ENCODE peak calls at places on chromosomes 12 and 14, in eight cellular contexts. One of them, this sample, is unnamed.

GRCh38 chr14:24888532-24888931 is 161.4 kb downstream of the STXBP6 start:
- DNase-seq in NCI-H1436 treated with DMSO at 0.1 percent for 48 hours: no peak
- DNase-seq in activated T-cell treated with anti-CD3 and anti-CD28 coated beads for 4 hours: no peak
- DNase-seq in NCI-H774: no peak
- DNase-seq in activated CD4-positive, alpha-beta T cell treated with anti-CD3 and anti-CD28 coated beads, Interleukin-2, amount 50 U/mL, for 1 hour: no peak
- DNase-seq in brain microvascular endothelial cell: no peak
- DNase-seq in NCI-H146: no peak
- DNase-seq in CD8-positive, alpha-beta T cell: no peak
- DNase-seq in this sample: no peak

GRCh38 chr14:33611405-33612183 is 339.3 kb downstream of the EGLN3 start:
- DNase-seq in NCI-H774: no peak
- DNase-seq in activated CD4-positive, alpha-beta T cell treated with anti-CD3 and anti-CD28 coated beads, Interleukin-2, amount 50 U/mL, for 1 hour: no peak
- DNase-seq in NCI-H1436 treated with DMSO at 0.1 percent for 48 hours: no peak
- DNase-seq in activated T-cell treated with anti-CD3 and anti-CD28 coated beads for 4 hours: no peak
- DNase-seq in CD8-positive, alpha-beta T cell: no peak
- DNase-seq in brain microvascular endothelial cell: peak; percentile 28
- DNase-seq in NCI-H146: no peak
- DNase-seq in this sample: no peak

GRCh38 chr14:73168691-73169090 is 32.4 kb downstream of the PSEN1 start:
- DNase-seq in activated T-cell treated with anti-CD3 and anti-CD28 coated beads for 4 hours: no peak
- DNase-seq in CD8-positive, alpha-beta T cell: no peak
- DNase-seq in NCI-H774: no peak
- DNase-seq in activated CD4-positive, alpha-beta T cell treated with anti-CD3 and anti-CD28 coated beads, Interleukin-2, amount 50 U/mL, for 1 hour: no peak
- DNase-seq in brain microvascular endothelial cell: no peak
- DNase-seq in NCI-H1436 treated with DMSO at 0.1 percent for 48 hours: no peak
- DNase-seq in NCI-H146: no peak
- DNase-seq in this sample: no peak

GRCh38 chr14:61549425-61549824 is 145.9 kb upstream of the HIF1A start:
- DNase-seq in NCI-H774: no peak
- DNase-seq in NCI-H146: no peak
- DNase-seq in activated T-cell treated with anti-CD3 and anti-CD28 coated beads for 4 hours: no peak
- DNase-seq in brain microvascular endothelial cell: no peak
- DNase-seq in NCI-H1436 treated with DMSO at 0.1 percent for 48 hours: no peak
- DNase-seq in activated CD4-positive, alpha-beta T cell treated with anti-CD3 and anti-CD28 coated beads, Interleukin-2, amount 50 U/mL, for 1 hour: no peak
- DNase-seq in CD8-positive, alpha-beta T cell: no peak
- DNase-seq in this sample: no peak

GRCh38 chr14:104181761-104182530 is 43.6 kb downstream of the KIF26A start:
- DNase-seq in CD8-positive, alpha-beta T cell: no peak
- DNase-seq in activated T-cell treated with anti-CD3 and anti-CD28 coated beads for 4 hours: no peak
- DNase-seq in NCI-H1436 treated with DMSO at 0.1 percent for 48 hours: no peak
- DNase-seq in NCI-H146: no peak
- DNase-seq in activated CD4-positive, alpha-beta T cell treated with anti-CD3 and anti-CD28 coated beads, Interleukin-2, amount 50 U/mL, for 1 hour: no peak
- DNase-seq in NCI-H774: no peak
- DNase-seq in brain microvascular endothelial cell: no peak
- DNase-seq in this sample: no peak

GRCh38 chr12:91630118-91630517 is 447.5 kb upstream of the DCN start:
- DNase-seq in brain microvascular endothelial cell: no peak
- DNase-seq in NCI-H774: no peak
- DNase-seq in NCI-H1436 treated with DMSO at 0.1 percent for 48 hours: no peak
- DNase-seq in activated T-cell treated with anti-CD3 and anti-CD28 coated beads for 4 hours: no peak
- DNase-seq in activated CD4-positive, alpha-beta T cell treated with anti-CD3 and anti-CD28 coated beads, Interleukin-2, amount 50 U/mL, for 1 hour: no peak
- DNase-seq in NCI-H146: peak; percentile 12
- DNase-seq in CD8-positive, alpha-beta T cell: no peak
- DNase-seq in this sample: no peak

GRCh38 chr12:106416273-106416672 is 58.7 kb downstream of the POLR3B start:
- DNase-seq in NCI-H1436 treated with DMSO at 0.1 percent for 48 hours: no peak
- DNase-seq in brain microvascular endothelial cell: no peak
- DNase-seq in activated CD4-positive, alpha-beta T cell treated with anti-CD3 and anti-CD28 coated beads, Interleukin-2, amount 50 U/mL, for 1 hour: no peak
- DNase-seq in CD8-positive, alpha-beta T cell: no peak
- DNase-seq in NCI-H146: no peak
- DNase-seq in activated T-cell treated with anti-CD3 and anti-CD28 coated beads for 4 hours: no peak
- DNase-seq in NCI-H774: no peak
- DNase-seq in this sample: no peak

GRCh38 chr14:105065280-105066228 is at the start of gene GPR132:
- DNase-seq in activated T-cell treated with anti-CD3 and anti-CD28 coated beads for 4 hours: peak; percentile 74
- DNase-seq in activated CD4-positive, alpha-beta T cell treated with anti-CD3 and anti-CD28 coated beads, Interleukin-2, amount 50 U/mL, for 1 hour: peak; percentile 88
- DNase-seq in brain microvascular endothelial cell: no peak
- DNase-seq in NCI-H146: no peak
- DNase-seq in NCI-H774: no peak
- DNase-seq in CD8-positive, alpha-beta T cell: peak; percentile 85
- DNase-seq in NCI-H1436 treated with DMSO at 0.1 percent for 48 hours: no peak
- DNase-seq in this sample: no peak

GRCh38 chr12:114668151-114668891 is 15.7 kb downstream of the TBX3 start:
- DNase-seq in NCI-H774: peak; percentile 86
- DNase-seq in NCI-H146: peak; percentile 22
- DNase-seq in NCI-H1436 treated with DMSO at 0.1 percent for 48 hours: no peak
- DNase-seq in activated CD4-positive, alpha-beta T cell treated with anti-CD3 and anti-CD28 coated beads, Interleukin-2, amount 50 U/mL, for 1 hour: no peak
- DNase-seq in activated T-cell treated with anti-CD3 and anti-CD28 coated beads for 4 hours: no peak
- DNase-seq in CD8-positive, alpha-beta T cell: no peak
- DNase-seq in brain microvascular endothelial cell: peak; percentile 65
- DNase-seq in this sample: peak; percentile 4

GRCh38 chr14:69037790-69038448 is 58.8 kb upstream of the ACTN1 start:
- DNase-seq in activated T-cell treated with anti-CD3 and anti-CD28 coated beads for 4 hours: no peak
- DNase-seq in NCI-H774: no peak
- DNase-seq in NCI-H1436 treated with DMSO at 0.1 percent for 48 hours: no peak
- DNase-seq in activated CD4-positive, alpha-beta T cell treated with anti-CD3 and anti-CD28 coated beads, Interleukin-2, amount 50 U/mL, for 1 hour: no peak
- DNase-seq in brain microvascular endothelial cell: no peak
- DNase-seq in CD8-positive, alpha-beta T cell: no peak
- DNase-seq in NCI-H146: no peak
- DNase-seq in this sample: no peak

GRCh38 chr12:110108309-110109036 is 15.7 kb upstream of the IFT81 start:
- DNase-seq in activated CD4-positive, alpha-beta T cell treated with anti-CD3 and anti-CD28 coated beads, Interleukin-2, amount 50 U/mL, for 1 hour: no peak
- DNase-seq in activated T-cell treated with anti-CD3 and anti-CD28 coated beads for 4 hours: no peak
- DNase-seq in CD8-positive, alpha-beta T cell: no peak
- DNase-seq in NCI-H1436 treated with DMSO at 0.1 percent for 48 hours: no peak
- DNase-seq in brain microvascular endothelial cell: no peak
- DNase-seq in NCI-H774: no peak
- DNase-seq in NCI-H146: no peak
- DNase-seq in this sample: no peak

GRCh38 chr12:56723889-56724659 is 1.0 kb downstream of the NACA start:
- DNase-seq in NCI-H774: peak; percentile 4
- DNase-seq in CD8-positive, alpha-beta T cell: peak; percentile 8
- DNase-seq in NCI-H146: no peak
- DNase-seq in brain microvascular endothelial cell: peak; percentile 70
- DNase-seq in activated T-cell treated with anti-CD3 and anti-CD28 coated beads for 4 hours: no peak
- DNase-seq in NCI-H1436 treated with DMSO at 0.1 percent for 48 hours: no peak
- DNase-seq in activated CD4-positive, alpha-beta T cell treated with anti-CD3 and anti-CD28 coated beads, Interleukin-2, amount 50 U/mL, for 1 hour: no peak
- DNase-seq in this sample: no peak

GRCh38 chr12:122895757-122896636 is at the start of gene VPS37B:
- DNase-seq in brain microvascular endothelial cell: peak; percentile 61
- DNase-seq in CD8-positive, alpha-beta T cell: peak; percentile 79
- DNase-seq in NCI-H1436 treated with DMSO at 0.1 percent for 48 hours: no peak
- DNase-seq in NCI-H774: peak; percentile 85
- DNase-seq in NCI-H146: peak; percentile 86
- DNase-seq in activated CD4-positive, alpha-beta T cell treated with anti-CD3 and anti-CD28 coated beads, Interleukin-2, amount 50 U/mL, for 1 hour: peak; percentile 89
- DNase-seq in activated T-cell treated with anti-CD3 and anti-CD28 coated beads for 4 hours: peak; percentile 87
- DNase-seq in this sample: no peak

GRCh38 chr12:121905746-121906145 is 12.6 kb upstream of the CFAP251 start:
- DNase-seq in brain microvascular endothelial cell: no peak
- DNase-seq in NCI-H146: no peak
- DNase-seq in CD8-positive, alpha-beta T cell: no peak
- DNase-seq in activated T-cell treated with anti-CD3 and anti-CD28 coated beads for 4 hours: no peak
- DNase-seq in activated CD4-positive, alpha-beta T cell treated with anti-CD3 and anti-CD28 coated beads, Interleukin-2, amount 50 U/mL, for 1 hour: no peak
- DNase-seq in NCI-H774: no peak
- DNase-seq in NCI-H1436 treated with DMSO at 0.1 percent for 48 hours: no peak
- DNase-seq in this sample: no peak

GRCh38 chr12:104877107-104877705 is 80.9 kb downstream of the SLC41A2 start:
- DNase-seq in NCI-H146: no peak
- DNase-seq in CD8-positive, alpha-beta T cell: peak; percentile 3
- DNase-seq in brain microvascular endothelial cell: peak; percentile 49
- DNase-seq in activated T-cell treated with anti-CD3 and anti-CD28 coated beads for 4 hours: peak; percentile 4
- DNase-seq in activated CD4-positive, alpha-beta T cell treated with anti-CD3 and anti-CD28 coated beads, Interleukin-2, amount 50 U/mL, for 1 hour: peak; percentile 34
- DNase-seq in NCI-H1436 treated with DMSO at 0.1 percent for 48 hours: peak; percentile 5
- DNase-seq in NCI-H774: no peak
- DNase-seq in this sample: peak; percentile 2

GRCh38 chr12:109421355-109422087 is 55.6 kb downstream of the KCTD10 start:
- DNase-seq in NCI-H774: no peak
- DNase-seq in NCI-H1436 treated with DMSO at 0.1 percent for 48 hours: no peak
- DNase-seq in CD8-positive, alpha-beta T cell: no peak
- DNase-seq in activated T-cell treated with anti-CD3 and anti-CD28 coated beads for 4 hours: no peak
- DNase-seq in brain microvascular endothelial cell: no peak
- DNase-seq in activated CD4-positive, alpha-beta T cell treated with anti-CD3 and anti-CD28 coated beads, Interleukin-2, amount 50 U/mL, for 1 hour: no peak
- DNase-seq in NCI-H146: no peak
- DNase-seq in this sample: no peak

GRCh38 chr12:122423258-122424165 is 1.0 kb upstream of the CLIP1 start:
- DNase-seq in NCI-H1436 treated with DMSO at 0.1 percent for 48 hours: no peak
- DNase-seq in brain microvascular endothelial cell: no peak
- DNase-seq in activated CD4-positive, alpha-beta T cell treated with anti-CD3 and anti-CD28 coated beads, Interleukin-2, amount 50 U/mL, for 1 hour: no peak
- DNase-seq in activated T-cell treated with anti-CD3 and anti-CD28 coated beads for 4 hours: no peak
- DNase-seq in NCI-H146: peak; percentile 68
- DNase-seq in CD8-positive, alpha-beta T cell: no peak
- DNase-seq in NCI-H774: no peak
- DNase-seq in this sample: no peak

GRCh38 chr14:54891471-54892245 is 11.0 kb downstream of the GCH1 start:
- DNase-seq in brain microvascular endothelial cell: no peak
- DNase-seq in NCI-H1436 treated with DMSO at 0.1 percent for 48 hours: no peak
- DNase-seq in NCI-H146: no peak
- DNase-seq in CD8-positive, alpha-beta T cell: no peak
- DNase-seq in activated CD4-positive, alpha-beta T cell treated with anti-CD3 and anti-CD28 coated beads, Interleukin-2, amount 50 U/mL, for 1 hour: no peak
- DNase-seq in activated T-cell treated with anti-CD3 and anti-CD28 coated beads for 4 hours: no peak
- DNase-seq in NCI-H774: no peak
- DNase-seq in this sample: no peak

GRCh38 chr14:24100197-24100981 is 6.3 kb downstream of the PCK2 start:
- DNase-seq in activated CD4-positive, alpha-beta T cell treated with anti-CD3 and anti-CD28 coated beads, Interleukin-2, amount 50 U/mL, for 1 hour: no peak
- DNase-seq in NCI-H774: no peak
- DNase-seq in NCI-H146: no peak
- DNase-seq in CD8-positive, alpha-beta T cell: no peak
- DNase-seq in activated T-cell treated with anti-CD3 and anti-CD28 coated beads for 4 hours: no peak
- DNase-seq in NCI-H1436 treated with DMSO at 0.1 percent for 48 hours: no peak
- DNase-seq in brain microvascular endothelial cell: no peak
- DNase-seq in this sample: no peak

GRCh38 chr12:119208626-119209061 is 29.9 kb downstream of the HSPB8 start:
- DNase-seq in brain microvascular endothelial cell: peak; percentile 34
- DNase-seq in activated CD4-positive, alpha-beta T cell treated with anti-CD3 and anti-CD28 coated beads, Interleukin-2, amount 50 U/mL, for 1 hour: no peak
- DNase-seq in NCI-H146: peak; percentile 77
- DNase-seq in activated T-cell treated with anti-CD3 and anti-CD28 coated beads for 4 hours: no peak
- DNase-seq in CD8-positive, alpha-beta T cell: no peak
- DNase-seq in NCI-H774: peak; percentile 71
- DNase-seq in NCI-H1436 treated with DMSO at 0.1 percent for 48 hours: no peak
- DNase-seq in this sample: no peak

GRCh38 chr14:54738009-54738408 is 164.6 kb downstream of the GCH1 start:
- DNase-seq in NCI-H1436 treated with DMSO at 0.1 percent for 48 hours: no peak
- DNase-seq in brain microvascular endothelial cell: no peak
- DNase-seq in activated CD4-positive, alpha-beta T cell treated with anti-CD3 and anti-CD28 coated beads, Interleukin-2, amount 50 U/mL, for 1 hour: no peak
- DNase-seq in NCI-H774: no peak
- DNase-seq in CD8-positive, alpha-beta T cell: no peak
- DNase-seq in NCI-H146: no peak
- DNase-seq in activated T-cell treated with anti-CD3 and anti-CD28 coated beads for 4 hours: no peak
- DNase-seq in this sample: no peak

GRCh38 chr12:9341260-9341585 is 133.0 kb upstream of the PZP start:
- DNase-seq in CD8-positive, alpha-beta T cell: no peak
- DNase-seq in NCI-H146: no peak
- DNase-seq in NCI-H1436 treated with DMSO at 0.1 percent for 48 hours: no peak
- DNase-seq in brain microvascular endothelial cell: no peak
- DNase-seq in activated CD4-positive, alpha-beta T cell treated with anti-CD3 and anti-CD28 coated beads, Interleukin-2, amount 50 U/mL, for 1 hour: no peak
- DNase-seq in activated T-cell treated with anti-CD3 and anti-CD28 coated beads for 4 hours: no peak
- DNase-seq in NCI-H774: no peak
- DNase-seq in this sample: no peak

GRCh38 chr14:20417250-20418186 is 4.2 kb upstream of the TEP1 start:
- DNase-seq in CD8-positive, alpha-beta T cell: no peak
- DNase-seq in activated CD4-positive, alpha-beta T cell treated with anti-CD3 and anti-CD28 coated beads, Interleukin-2, amount 50 U/mL, for 1 hour: no peak
- DNase-seq in NCI-H1436 treated with DMSO at 0.1 percent for 48 hours: peak; percentile 73
- DNase-seq in NCI-H146: peak; percentile 7
- DNase-seq in activated T-cell treated with anti-CD3 and anti-CD28 coated beads for 4 hours: no peak
- DNase-seq in brain microvascular endothelial cell: no peak
- DNase-seq in NCI-H774: peak; percentile 21
- DNase-seq in this sample: no peak

GRCh38 chr12:11765817-11766794 is 116.6 kb downstream of the ETV6 start:
- DNase-seq in activated T-cell treated with anti-CD3 and anti-CD28 coated beads for 4 hours: peak; percentile 33
- DNase-seq in NCI-H146: no peak
- DNase-seq in CD8-positive, alpha-beta T cell: no peak
- DNase-seq in NCI-H774: no peak
- DNase-seq in activated CD4-positive, alpha-beta T cell treated with anti-CD3 and anti-CD28 coated beads, Interleukin-2, amount 50 U/mL, for 1 hour: peak; percentile 25
- DNase-seq in NCI-H1436 treated with DMSO at 0.1 percent for 48 hours: no peak
- DNase-seq in brain microvascular endothelial cell: no peak
- DNase-seq in this sample: no peak

GRCh38 chr14:35331605-35332516 is 39.7 kb downstream of the PSMA6 start:
- DNase-seq in NCI-H1436 treated with DMSO at 0.1 percent for 48 hours: no peak
- DNase-seq in NCI-H774: no peak
- DNase-seq in NCI-H146: no peak
- DNase-seq in activated CD4-positive, alpha-beta T cell treated with anti-CD3 and anti-CD28 coated beads, Interleukin-2, amount 50 U/mL, for 1 hour: no peak
- DNase-seq in brain microvascular endothelial cell: peak; percentile 40
- DNase-seq in CD8-positive, alpha-beta T cell: no peak
- DNase-seq in activated T-cell treated with anti-CD3 and anti-CD28 coated beads for 4 hours: no peak
- DNase-seq in this sample: no peak

GRCh38 chr12:93145086-93145485 is 216.0 kb upstream of the EEA1 start:
- DNase-seq in activated CD4-positive, alpha-beta T cell treated with anti-CD3 and anti-CD28 coated beads, Interleukin-2, amount 50 U/mL, for 1 hour: no peak
- DNase-seq in NCI-H774: peak; percentile 62
- DNase-seq in CD8-positive, alpha-beta T cell: no peak
- DNase-seq in NCI-H1436 treated with DMSO at 0.1 percent for 48 hours: no peak
- DNase-seq in brain microvascular endothelial cell: no peak
- DNase-seq in activated T-cell treated with anti-CD3 and anti-CD28 coated beads for 4 hours: no peak
- DNase-seq in NCI-H146: no peak
- DNase-seq in this sample: no peak

GRCh38 chr12:54282949-54283593 is 2.5 kb downstream of the HNRNPA1 start:
- DNase-seq in activated T-cell treated with anti-CD3 and anti-CD28 coated beads for 4 hours: no peak
- DNase-seq in CD8-positive, alpha-beta T cell: no peak
- DNase-seq in NCI-H146: no peak
- DNase-seq in NCI-H774: no peak
- DNase-seq in NCI-H1436 treated with DMSO at 0.1 percent for 48 hours: no peak
- DNase-seq in brain microvascular endothelial cell: no peak
- DNase-seq in activated CD4-positive, alpha-beta T cell treated with anti-CD3 and anti-CD28 coated beads, Interleukin-2, amount 50 U/mL, for 1 hour: no peak
- DNase-seq in this sample: no peak

GRCh38 chr12:47391566-47391965 is 311.8 kb upstream of the AMIGO2 start:
- DNase-seq in NCI-H774: no peak
- DNase-seq in CD8-positive, alpha-beta T cell: peak; percentile 38
- DNase-seq in activated CD4-positive, alpha-beta T cell treated with anti-CD3 and anti-CD28 coated beads, Interleukin-2, amount 50 U/mL, for 1 hour: peak; percentile 51
- DNase-seq in NCI-H1436 treated with DMSO at 0.1 percent for 48 hours: no peak
- DNase-seq in activated T-cell treated with anti-CD3 and anti-CD28 coated beads for 4 hours: peak; percentile 50
- DNase-seq in brain microvascular endothelial cell: no peak
- DNase-seq in NCI-H146: no peak
- DNase-seq in this sample: no peak

GRCh38 chr14:96100171-96101064 is 61.3 kb downstream of the C14orf132 start:
- DNase-seq in NCI-H1436 treated with DMSO at 0.1 percent for 48 hours: no peak
- DNase-seq in NCI-H146: peak; percentile 64
- DNase-seq in brain microvascular endothelial cell: peak; percentile 64
- DNase-seq in activated CD4-positive, alpha-beta T cell treated with anti-CD3 and anti-CD28 coated beads, Interleukin-2, amount 50 U/mL, for 1 hour: peak; percentile 77
- DNase-seq in CD8-positive, alpha-beta T cell: peak; percentile 48
- DNase-seq in activated T-cell treated with anti-CD3 and anti-CD28 coated beads for 4 hours: peak; percentile 56
- DNase-seq in NCI-H774: peak; percentile 71
- DNase-seq in this sample: peak; percentile 45

GRCh38 chr14:70188608-70189540 is at the start of gene SLC8A3:
- DNase-seq in brain microvascular endothelial cell: peak; percentile 31
- DNase-seq in NCI-H146: peak; percentile 65
- DNase-seq in activated T-cell treated with anti-CD3 and anti-CD28 coated beads for 4 hours: no peak
- DNase-seq in NCI-H774: no peak
- DNase-seq in CD8-positive, alpha-beta T cell: no peak
- DNase-seq in activated CD4-positive, alpha-beta T cell treated with anti-CD3 and anti-CD28 coated beads, Interleukin-2, amount 50 U/mL, for 1 hour: no peak
- DNase-seq in NCI-H1436 treated with DMSO at 0.1 percent for 48 hours: no peak
- DNase-seq in this sample: peak; percentile 43

GRCh38 chr12:107570721-107571120 is 114.9 kb upstream of the PWP1 start:
- DNase-seq in NCI-H146: no peak
- DNase-seq in brain microvascular endothelial cell: peak; percentile 63
- DNase-seq in activated CD4-positive, alpha-beta T cell treated with anti-CD3 and anti-CD28 coated beads, Interleukin-2, amount 50 U/mL, for 1 hour: no peak
- DNase-seq in NCI-H1436 treated with DMSO at 0.1 percent for 48 hours: no peak
- DNase-seq in NCI-H774: peak; percentile 49
- DNase-seq in CD8-positive, alpha-beta T cell: no peak
- DNase-seq in activated T-cell treated with anti-CD3 and anti-CD28 coated beads for 4 hours: no peak
- DNase-seq in this sample: no peak

GRCh38 chr12:47032644-47033043 is 46.8 kb upstream of the PCED1B start:
- DNase-seq in CD8-positive, alpha-beta T cell: no peak
- DNase-seq in activated CD4-positive, alpha-beta T cell treated with anti-CD3 and anti-CD28 coated beads, Interleukin-2, amount 50 U/mL, for 1 hour: no peak
- DNase-seq in NCI-H146: peak; percentile 24
- DNase-seq in activated T-cell treated with anti-CD3 and anti-CD28 coated beads for 4 hours: no peak
- DNase-seq in NCI-H1436 treated with DMSO at 0.1 percent for 48 hours: peak; percentile 33
- DNase-seq in brain microvascular endothelial cell: peak; percentile 51
- DNase-seq in NCI-H774: peak; percentile 74
- DNase-seq in this sample: no peak

GRCh38 chr14:51444381-51445000 is 204.4 kb downstream of the TMX1 start:
- DNase-seq in NCI-H1436 treated with DMSO at 0.1 percent for 48 hours: no peak
- DNase-seq in activated T-cell treated with anti-CD3 and anti-CD28 coated beads for 4 hours: no peak
- DNase-seq in activated CD4-positive, alpha-beta T cell treated with anti-CD3 and anti-CD28 coated beads, Interleukin-2, amount 50 U/mL, for 1 hour: no peak
- DNase-seq in CD8-positive, alpha-beta T cell: no peak
- DNase-seq in NCI-H774: no peak
- DNase-seq in brain microvascular endothelial cell: no peak
- DNase-seq in NCI-H146: no peak
- DNase-seq in this sample: no peak

GRCh38 chr12:10554971-10555481 is 49.3 kb downstream of the EIF2S3B start:
- DNase-seq in brain microvascular endothelial cell: no peak
- DNase-seq in activated T-cell treated with anti-CD3 and anti-CD28 coated beads for 4 hours: no peak
- DNase-seq in NCI-H146: no peak
- DNase-seq in activated CD4-positive, alpha-beta T cell treated with anti-CD3 and anti-CD28 coated beads, Interleukin-2, amount 50 U/mL, for 1 hour: no peak
- DNase-seq in NCI-H774: no peak
- DNase-seq in NCI-H1436 treated with DMSO at 0.1 percent for 48 hours: no peak
- DNase-seq in CD8-positive, alpha-beta T cell: no peak
- DNase-seq in this sample: no peak